ENCODE peak calls at places on chromosome 7, in nine cellular contexts. One of them, this sample, is unnamed.

GRCh38 chr7:137940656-137941518 is 61.0 kb downstream of the CREB3L2 start:
- DNase-seq in stimulated activated CD4-positive, alpha-beta T cell treated with anti-CD3 and anti-CD28 coated beads, Interleukin-1b, Interleukin-23, amount 100 ng/mL, for 4 hours: no peak
- DNase-seq in activated CD8-positive, alpha-beta memory T cell treated with anti-CD3 and anti-CD28 coated beads for 4 hours: no peak
- DNase-seq in frontal cortex: no peak
- DNase-seq in naive B cell: no peak
- DNase-seq in left cardiac atrium: peak; percentile 42
- DNase-seq in PC-9: peak; percentile 31
- DNase-seq in AML-193: no peak
- DNase-seq in psoas muscle: no peak
- DNase-seq in this sample: no peak

GRCh38 chr7:2886900-2887299 is 42.8 kb upstream of the GNA12 start:
- DNase-seq in naive B cell: peak; percentile 52
- DNase-seq in left cardiac atrium: no peak
- DNase-seq in activated CD8-positive, alpha-beta memory T cell treated with anti-CD3 and anti-CD28 coated beads for 4 hours: no peak
- DNase-seq in AML-193: peak; percentile 24
- DNase-seq in stimulated activated CD4-positive, alpha-beta T cell treated with anti-CD3 and anti-CD28 coated beads, Interleukin-1b, Interleukin-23, amount 100 ng/mL, for 4 hours: no peak
- DNase-seq in PC-9: peak; percentile 55
- DNase-seq in psoas muscle: no peak
- DNase-seq in frontal cortex: peak; percentile 64
- DNase-seq in this sample: peak; percentile 63

GRCh38 chr7:39952378-39952777 is 2.3 kb downstream of the CDK13 start:
- DNase-seq in stimulated activated CD4-positive, alpha-beta T cell treated with anti-CD3 and anti-CD28 coated beads, Interleukin-1b, Interleukin-23, amount 100 ng/mL, for 4 hours: no peak
- DNase-seq in left cardiac atrium: no peak
- DNase-seq in naive B cell: no peak
- DNase-seq in activated CD8-positive, alpha-beta memory T cell treated with anti-CD3 and anti-CD28 coated beads for 4 hours: no peak
- DNase-seq in AML-193: peak; percentile 25
- DNase-seq in PC-9: peak; percentile 43
- DNase-seq in frontal cortex: no peak
- DNase-seq in psoas muscle: no peak
- DNase-seq in this sample: no peak

GRCh38 chr7:26280097-26280496 is 11.6 kb upstream of the SNX10 start:
- DNase-seq in AML-193: no peak
- DNase-seq in left cardiac atrium: no peak
- DNase-seq in naive B cell: no peak
- DNase-seq in PC-9: no peak
- DNase-seq in stimulated activated CD4-positive, alpha-beta T cell treated with anti-CD3 and anti-CD28 coated beads, Interleukin-1b, Interleukin-23, amount 100 ng/mL, for 4 hours: no peak
- DNase-seq in psoas muscle: no peak
- DNase-seq in frontal cortex: no peak
- DNase-seq in activated CD8-positive, alpha-beta memory T cell treated with anti-CD3 and anti-CD28 coated beads for 4 hours: no peak
- DNase-seq in this sample: no peak

GRCh38 chr7:29812185-29812876 is 6.0 kb downstream of the WIPF3 start:
- DNase-seq in PC-9: no peak
- DNase-seq in naive B cell: no peak
- DNase-seq in left cardiac atrium: no peak
- DNase-seq in frontal cortex: no peak
- DNase-seq in AML-193: no peak
- DNase-seq in stimulated activated CD4-positive, alpha-beta T cell treated with anti-CD3 and anti-CD28 coated beads, Interleukin-1b, Interleukin-23, amount 100 ng/mL, for 4 hours: no peak
- DNase-seq in activated CD8-positive, alpha-beta memory T cell treated with anti-CD3 and anti-CD28 coated beads for 4 hours: no peak
- DNase-seq in psoas muscle: no peak
- DNase-seq in this sample: no peak

GRCh38 chr7:155555116-155555695 is 8.8 kb upstream of the CNPY1 start:
- DNase-seq in activated CD8-positive, alpha-beta memory T cell treated with anti-CD3 and anti-CD28 coated beads for 4 hours: no peak
- DNase-seq in left cardiac atrium: peak; percentile 1
- DNase-seq in naive B cell: no peak
- DNase-seq in PC-9: no peak
- DNase-seq in frontal cortex: no peak
- DNase-seq in stimulated activated CD4-positive, alpha-beta T cell treated with anti-CD3 and anti-CD28 coated beads, Interleukin-1b, Interleukin-23, amount 100 ng/mL, for 4 hours: no peak
- DNase-seq in AML-193: no peak
- DNase-seq in psoas muscle: no peak
- DNase-seq in this sample: no peak

GRCh38 chr7:88224596-88225275 is 4.9 kb upstream of the SRI start:
- DNase-seq in naive B cell: no peak
- DNase-seq in PC-9: peak; percentile 91
- DNase-seq in left cardiac atrium: no peak
- DNase-seq in activated CD8-positive, alpha-beta memory T cell treated with anti-CD3 and anti-CD28 coated beads for 4 hours: no peak
- DNase-seq in frontal cortex: no peak
- DNase-seq in psoas muscle: no peak
- DNase-seq in stimulated activated CD4-positive, alpha-beta T cell treated with anti-CD3 and anti-CD28 coated beads, Interleukin-1b, Interleukin-23, amount 100 ng/mL, for 4 hours: no peak
- DNase-seq in AML-193: peak; percentile 27
- DNase-seq in this sample: no peak

GRCh38 chr7:117682681-117683385 is 190.4 kb downstream of the CTTNBP2 start:
- DNase-seq in psoas muscle: no peak
- DNase-seq in activated CD8-positive, alpha-beta memory T cell treated with anti-CD3 and anti-CD28 coated beads for 4 hours: no peak
- DNase-seq in naive B cell: no peak
- DNase-seq in PC-9: peak; percentile 69
- DNase-seq in left cardiac atrium: no peak
- DNase-seq in AML-193: no peak
- DNase-seq in frontal cortex: no peak
- DNase-seq in stimulated activated CD4-positive, alpha-beta T cell treated with anti-CD3 and anti-CD28 coated beads, Interleukin-1b, Interleukin-23, amount 100 ng/mL, for 4 hours: no peak
- DNase-seq in this sample: no peak

GRCh38 chr7:24597014-24597413 is 23.8 kb downstream of the PALS2 start:
- DNase-seq in PC-9: no peak
- DNase-seq in naive B cell: no peak
- DNase-seq in stimulated activated CD4-positive, alpha-beta T cell treated with anti-CD3 and anti-CD28 coated beads, Interleukin-1b, Interleukin-23, amount 100 ng/mL, for 4 hours: no peak
- DNase-seq in psoas muscle: no peak
- DNase-seq in frontal cortex: no peak
- DNase-seq in activated CD8-positive, alpha-beta memory T cell treated with anti-CD3 and anti-CD28 coated beads for 4 hours: no peak
- DNase-seq in AML-193: no peak
- DNase-seq in left cardiac atrium: no peak
- DNase-seq in this sample: no peak

GRCh38 chr7:140639366-140640053 is 1.1 kb downstream of the DENND2A start:
- DNase-seq in activated CD8-positive, alpha-beta memory T cell treated with anti-CD3 and anti-CD28 coated beads for 4 hours: no peak
- DNase-seq in naive B cell: no peak
- DNase-seq in stimulated activated CD4-positive, alpha-beta T cell treated with anti-CD3 and anti-CD28 coated beads, Interleukin-1b, Interleukin-23, amount 100 ng/mL, for 4 hours: no peak
- DNase-seq in AML-193: no peak
- DNase-seq in frontal cortex: no peak
- DNase-seq in PC-9: no peak
- DNase-seq in psoas muscle: peak; percentile 76
- DNase-seq in left cardiac atrium: peak; percentile 55
- DNase-seq in this sample: no peak

GRCh38 chr7:26492816-26493215 is 201.2 kb downstream of the SNX10 start:
- DNase-seq in PC-9: no peak
- DNase-seq in stimulated activated CD4-positive, alpha-beta T cell treated with anti-CD3 and anti-CD28 coated beads, Interleukin-1b, Interleukin-23, amount 100 ng/mL, for 4 hours: no peak
- DNase-seq in left cardiac atrium: no peak
- DNase-seq in frontal cortex: no peak
- DNase-seq in activated CD8-positive, alpha-beta memory T cell treated with anti-CD3 and anti-CD28 coated beads for 4 hours: no peak
- DNase-seq in AML-193: no peak
- DNase-seq in naive B cell: no peak
- DNase-seq in psoas muscle: no peak
- DNase-seq in this sample: no peak

GRCh38 chr7:133829336-133829897 is 297.7 kb upstream of the LRGUK start:
- DNase-seq in activated CD8-positive, alpha-beta memory T cell treated with anti-CD3 and anti-CD28 coated beads for 4 hours: no peak
- DNase-seq in AML-193: no peak
- DNase-seq in left cardiac atrium: no peak
- DNase-seq in frontal cortex: no peak
- DNase-seq in PC-9: no peak
- DNase-seq in psoas muscle: no peak
- DNase-seq in stimulated activated CD4-positive, alpha-beta T cell treated with anti-CD3 and anti-CD28 coated beads, Interleukin-1b, Interleukin-23, amount 100 ng/mL, for 4 hours: no peak
- DNase-seq in naive B cell: no peak
- DNase-seq in this sample: no peak

GRCh38 chr7:5652118-5652517 is 129.3 kb downstream of the RNF216 start:
- DNase-seq in activated CD8-positive, alpha-beta memory T cell treated with anti-CD3 and anti-CD28 coated beads for 4 hours: no peak
- DNase-seq in left cardiac atrium: no peak
- DNase-seq in frontal cortex: no peak
- DNase-seq in psoas muscle: no peak
- DNase-seq in naive B cell: no peak
- DNase-seq in PC-9: no peak
- DNase-seq in stimulated activated CD4-positive, alpha-beta T cell treated with anti-CD3 and anti-CD28 coated beads, Interleukin-1b, Interleukin-23, amount 100 ng/mL, for 4 hours: no peak
- DNase-seq in AML-193: no peak
- DNase-seq in this sample: no peak

GRCh38 chr7:119984247-119984646 is 288.7 kb upstream of the KCND2 start:
- DNase-seq in left cardiac atrium: no peak
- DNase-seq in AML-193: no peak
- DNase-seq in activated CD8-positive, alpha-beta memory T cell treated with anti-CD3 and anti-CD28 coated beads for 4 hours: no peak
- DNase-seq in PC-9: no peak
- DNase-seq in frontal cortex: no peak
- DNase-seq in naive B cell: no peak
- DNase-seq in stimulated activated CD4-positive, alpha-beta T cell treated with anti-CD3 and anti-CD28 coated beads, Interleukin-1b, Interleukin-23, amount 100 ng/mL, for 4 hours: no peak
- DNase-seq in psoas muscle: no peak
- DNase-seq in this sample: no peak

GRCh38 chr7:73707045-73707631 is 12.3 kb downstream of the STX1A start:
- DNase-seq in AML-193: no peak
- DNase-seq in stimulated activated CD4-positive, alpha-beta T cell treated with anti-CD3 and anti-CD28 coated beads, Interleukin-1b, Interleukin-23, amount 100 ng/mL, for 4 hours: no peak
- DNase-seq in PC-9: peak; percentile 95
- DNase-seq in activated CD8-positive, alpha-beta memory T cell treated with anti-CD3 and anti-CD28 coated beads for 4 hours: no peak
- DNase-seq in psoas muscle: peak; percentile 72
- DNase-seq in naive B cell: peak; percentile 48
- DNase-seq in left cardiac atrium: no peak
- DNase-seq in frontal cortex: no peak
- DNase-seq in this sample: peak; percentile 36

GRCh38 chr7:26103541-26104070 is 48.4 kb upstream of the NFE2L3 start:
- DNase-seq in left cardiac atrium: no peak
- DNase-seq in activated CD8-positive, alpha-beta memory T cell treated with anti-CD3 and anti-CD28 coated beads for 4 hours: no peak
- DNase-seq in naive B cell: no peak
- DNase-seq in PC-9: peak; percentile 33
- DNase-seq in frontal cortex: no peak
- DNase-seq in AML-193: peak; percentile 61
- DNase-seq in stimulated activated CD4-positive, alpha-beta T cell treated with anti-CD3 and anti-CD28 coated beads, Interleukin-1b, Interleukin-23, amount 100 ng/mL, for 4 hours: no peak
- DNase-seq in psoas muscle: no peak
- DNase-seq in this sample: no peak

GRCh38 chr7:30084195-30084594 is 50.6 kb upstream of the MTURN start:
- DNase-seq in frontal cortex: no peak
- DNase-seq in PC-9: no peak
- DNase-seq in stimulated activated CD4-positive, alpha-beta T cell treated with anti-CD3 and anti-CD28 coated beads, Interleukin-1b, Interleukin-23, amount 100 ng/mL, for 4 hours: no peak
- DNase-seq in AML-193: no peak
- DNase-seq in psoas muscle: no peak
- DNase-seq in naive B cell: no peak
- DNase-seq in left cardiac atrium: no peak
- DNase-seq in activated CD8-positive, alpha-beta memory T cell treated with anti-CD3 and anti-CD28 coated beads for 4 hours: no peak
- DNase-seq in this sample: no peak

GRCh38 chr7:120783273-120783672 is 74.7 kb downstream of the TSPAN12 start:
- DNase-seq in psoas muscle: no peak
- DNase-seq in PC-9: no peak
- DNase-seq in activated CD8-positive, alpha-beta memory T cell treated with anti-CD3 and anti-CD28 coated beads for 4 hours: no peak
- DNase-seq in left cardiac atrium: no peak
- DNase-seq in naive B cell: no peak
- DNase-seq in stimulated activated CD4-positive, alpha-beta T cell treated with anti-CD3 and anti-CD28 coated beads, Interleukin-1b, Interleukin-23, amount 100 ng/mL, for 4 hours: no peak
- DNase-seq in frontal cortex: no peak
- DNase-seq in AML-193: no peak
- DNase-seq in this sample: no peak

GRCh38 chr7:94877731-94878670 is 29.4 kb upstream of the PPP1R9A start:
- DNase-seq in naive B cell: no peak
- DNase-seq in PC-9: peak; percentile 38
- DNase-seq in frontal cortex: no peak
- DNase-seq in psoas muscle: no peak
- DNase-seq in left cardiac atrium: no peak
- DNase-seq in AML-193: no peak
- DNase-seq in stimulated activated CD4-positive, alpha-beta T cell treated with anti-CD3 and anti-CD28 coated beads, Interleukin-1b, Interleukin-23, amount 100 ng/mL, for 4 hours: no peak
- DNase-seq in activated CD8-positive, alpha-beta memory T cell treated with anti-CD3 and anti-CD28 coated beads for 4 hours: no peak
- DNase-seq in this sample: no peak

This sample was measured in stimulated activated naive CD8-positive, alpha-beta T cell treated with anti-CD3 and anti-CD28 coated beads, Interleukin-15, Interleukin-2, amounts not matched to agents 100 U/mL and 50 U/mL, for 24 hours.